ENCODE peak calls at places on chromosomes 16 and 17, in nine cellular contexts. One of them, this sample, is unnamed.

GRCh38 chr17:57861000-57861736 is 11.3 kb upstream of the MRPS23 start:
- DNase-seq in stimulated activated CD4-positive, alpha-beta T cell treated with anti-CD3 and anti-CD28 coated beads, Interleukin-1b, Interleukin-23, amount 100 ng/mL, for 1 hour: no peak
- DNase-seq in NCI-H345: no peak
- DNase-seq in stimulated activated CD8-positive, alpha-beta memory T cell treated with anti-CD3 and anti-CD28 coated beads, Interleukin-15, amount 100 ng/mL, for 4 hours: no peak
- DNase-seq in activated naive CD8-positive, alpha-beta T cell treated with anti-CD3 and anti-CD28 coated beads for 36 hours: peak; percentile 25
- DNase-seq in effector CD8-positive, alpha-beta T cell: no peak
- DNase-seq in activated T-cell treated with anti-CD3 and anti-CD28 coated beads for 4 hours: peak; percentile 11
- DNase-seq in CD8-positive, alpha-beta memory T cell: peak; percentile 14
- DNase-seq in Kasumi-1: peak; percentile 93
- DNase-seq in this sample: peak; percentile 97

GRCh38 chr17:71334041-71334781 is 786.6 kb upstream of the SOX9 start:
- DNase-seq in stimulated activated CD4-positive, alpha-beta T cell treated with anti-CD3 and anti-CD28 coated beads, Interleukin-1b, Interleukin-23, amount 100 ng/mL, for 1 hour: no peak
- DNase-seq in NCI-H345: no peak
- DNase-seq in stimulated activated CD8-positive, alpha-beta memory T cell treated with anti-CD3 and anti-CD28 coated beads, Interleukin-15, amount 100 ng/mL, for 4 hours: no peak
- DNase-seq in activated naive CD8-positive, alpha-beta T cell treated with anti-CD3 and anti-CD28 coated beads for 36 hours: no peak
- DNase-seq in effector CD8-positive, alpha-beta T cell: no peak
- DNase-seq in activated T-cell treated with anti-CD3 and anti-CD28 coated beads for 4 hours: no peak
- DNase-seq in CD8-positive, alpha-beta memory T cell: no peak
- DNase-seq in Kasumi-1: no peak
- DNase-seq in this sample: no peak

GRCh38 chr17:72219136-72219823 is 98.5 kb downstream of the SOX9 start:
- DNase-seq in stimulated activated CD4-positive, alpha-beta T cell treated with anti-CD3 and anti-CD28 coated beads, Interleukin-1b, Interleukin-23, amount 100 ng/mL, for 1 hour: no peak
- DNase-seq in NCI-H345: no peak
- DNase-seq in stimulated activated CD8-positive, alpha-beta memory T cell treated with anti-CD3 and anti-CD28 coated beads, Interleukin-15, amount 100 ng/mL, for 4 hours: no peak
- DNase-seq in activated naive CD8-positive, alpha-beta T cell treated with anti-CD3 and anti-CD28 coated beads for 36 hours: no peak
- DNase-seq in effector CD8-positive, alpha-beta T cell: no peak
- DNase-seq in activated T-cell treated with anti-CD3 and anti-CD28 coated beads for 4 hours: no peak
- DNase-seq in CD8-positive, alpha-beta memory T cell: no peak
- DNase-seq in Kasumi-1: no peak
- DNase-seq in this sample: no peak

GRCh38 chr16:9003322-9003721 is 39.6 kb upstream of the USP7 start:
- DNase-seq in stimulated activated CD4-positive, alpha-beta T cell treated with anti-CD3 and anti-CD28 coated beads, Interleukin-1b, Interleukin-23, amount 100 ng/mL, for 1 hour: no peak
- DNase-seq in NCI-H345: peak; percentile 70
- DNase-seq in stimulated activated CD8-positive, alpha-beta memory T cell treated with anti-CD3 and anti-CD28 coated beads, Interleukin-15, amount 100 ng/mL, for 4 hours: no peak
- DNase-seq in activated naive CD8-positive, alpha-beta T cell treated with anti-CD3 and anti-CD28 coated beads for 36 hours: no peak
- DNase-seq in effector CD8-positive, alpha-beta T cell: no peak
- DNase-seq in activated T-cell treated with anti-CD3 and anti-CD28 coated beads for 4 hours: no peak
- DNase-seq in CD8-positive, alpha-beta memory T cell: no peak
- DNase-seq in Kasumi-1: no peak
- DNase-seq in this sample: no peak

GRCh38 chr16:85246473-85246872 is 134.2 kb upstream of the CIBAR2 start:
- DNase-seq in stimulated activated CD4-positive, alpha-beta T cell treated with anti-CD3 and anti-CD28 coated beads, Interleukin-1b, Interleukin-23, amount 100 ng/mL, for 1 hour: no peak
- DNase-seq in NCI-H345: peak; percentile 17
- DNase-seq in stimulated activated CD8-positive, alpha-beta memory T cell treated with anti-CD3 and anti-CD28 coated beads, Interleukin-15, amount 100 ng/mL, for 4 hours: no peak
- DNase-seq in activated naive CD8-positive, alpha-beta T cell treated with anti-CD3 and anti-CD28 coated beads for 36 hours: no peak
- DNase-seq in effector CD8-positive, alpha-beta T cell: no peak
- DNase-seq in activated T-cell treated with anti-CD3 and anti-CD28 coated beads for 4 hours: no peak
- DNase-seq in CD8-positive, alpha-beta memory T cell: no peak
- DNase-seq in Kasumi-1: no peak
- DNase-seq in this sample: no peak

GRCh38 chr17:19411641-19412040 is 609 bp downstream of the RNF112 start:
- DNase-seq in stimulated activated CD4-positive, alpha-beta T cell treated with anti-CD3 and anti-CD28 coated beads, Interleukin-1b, Interleukin-23, amount 100 ng/mL, for 1 hour: no peak
- DNase-seq in NCI-H345: no peak
- DNase-seq in stimulated activated CD8-positive, alpha-beta memory T cell treated with anti-CD3 and anti-CD28 coated beads, Interleukin-15, amount 100 ng/mL, for 4 hours: no peak
- DNase-seq in activated naive CD8-positive, alpha-beta T cell treated with anti-CD3 and anti-CD28 coated beads for 36 hours: no peak
- DNase-seq in effector CD8-positive, alpha-beta T cell: no peak
- DNase-seq in activated T-cell treated with anti-CD3 and anti-CD28 coated beads for 4 hours: no peak
- DNase-seq in CD8-positive, alpha-beta memory T cell: no peak
- DNase-seq in Kasumi-1: no peak
- DNase-seq in this sample: no peak

GRCh38 chr17:61414141-61414935 is 14.7 kb downstream of the TBX2 start:
- DNase-seq in stimulated activated CD4-positive, alpha-beta T cell treated with anti-CD3 and anti-CD28 coated beads, Interleukin-1b, Interleukin-23, amount 100 ng/mL, for 1 hour: no peak
- DNase-seq in NCI-H345: no peak
- DNase-seq in stimulated activated CD8-positive, alpha-beta memory T cell treated with anti-CD3 and anti-CD28 coated beads, Interleukin-15, amount 100 ng/mL, for 4 hours: no peak
- DNase-seq in activated naive CD8-positive, alpha-beta T cell treated with anti-CD3 and anti-CD28 coated beads for 36 hours: no peak
- DNase-seq in effector CD8-positive, alpha-beta T cell: no peak
- DNase-seq in activated T-cell treated with anti-CD3 and anti-CD28 coated beads for 4 hours: no peak
- DNase-seq in CD8-positive, alpha-beta memory T cell: no peak
- DNase-seq in Kasumi-1: no peak
- DNase-seq in this sample: no peak

GRCh38 chr17:66493283-66494019 is 191.0 kb downstream of the PRKCA start:
- DNase-seq in stimulated activated CD4-positive, alpha-beta T cell treated with anti-CD3 and anti-CD28 coated beads, Interleukin-1b, Interleukin-23, amount 100 ng/mL, for 1 hour: no peak
- DNase-seq in NCI-H345: no peak
- DNase-seq in stimulated activated CD8-positive, alpha-beta memory T cell treated with anti-CD3 and anti-CD28 coated beads, Interleukin-15, amount 100 ng/mL, for 4 hours: no peak
- DNase-seq in activated naive CD8-positive, alpha-beta T cell treated with anti-CD3 and anti-CD28 coated beads for 36 hours: no peak
- DNase-seq in effector CD8-positive, alpha-beta T cell: no peak
- DNase-seq in activated T-cell treated with anti-CD3 and anti-CD28 coated beads for 4 hours: no peak
- DNase-seq in CD8-positive, alpha-beta memory T cell: no peak
- DNase-seq in Kasumi-1: peak; percentile 61
- DNase-seq in this sample: peak; percentile 93

GRCh38 chr17:59073972-59074371 is 32.7 kb downstream of the TRIM37 start:
- DNase-seq in stimulated activated CD4-positive, alpha-beta T cell treated with anti-CD3 and anti-CD28 coated beads, Interleukin-1b, Interleukin-23, amount 100 ng/mL, for 1 hour: no peak
- DNase-seq in NCI-H345: no peak
- DNase-seq in stimulated activated CD8-positive, alpha-beta memory T cell treated with anti-CD3 and anti-CD28 coated beads, Interleukin-15, amount 100 ng/mL, for 4 hours: no peak
- DNase-seq in activated naive CD8-positive, alpha-beta T cell treated with anti-CD3 and anti-CD28 coated beads for 36 hours: no peak
- DNase-seq in effector CD8-positive, alpha-beta T cell: no peak
- DNase-seq in activated T-cell treated with anti-CD3 and anti-CD28 coated beads for 4 hours: no peak
- DNase-seq in CD8-positive, alpha-beta memory T cell: no peak
- DNase-seq in Kasumi-1: no peak
- DNase-seq in this sample: no peak

GRCh38 chr17:20267459-20267842 is 199.9 kb downstream of the LGALS9B start:
- DNase-seq in stimulated activated CD4-positive, alpha-beta T cell treated with anti-CD3 and anti-CD28 coated beads, Interleukin-1b, Interleukin-23, amount 100 ng/mL, for 1 hour: peak; percentile 13
- DNase-seq in NCI-H345: no peak
- DNase-seq in stimulated activated CD8-positive, alpha-beta memory T cell treated with anti-CD3 and anti-CD28 coated beads, Interleukin-15, amount 100 ng/mL, for 4 hours: peak; percentile 8
- DNase-seq in activated naive CD8-positive, alpha-beta T cell treated with anti-CD3 and anti-CD28 coated beads for 36 hours: peak; percentile 35
- DNase-seq in effector CD8-positive, alpha-beta T cell: peak; percentile 38
- DNase-seq in activated T-cell treated with anti-CD3 and anti-CD28 coated beads for 4 hours: peak; percentile 24
- DNase-seq in CD8-positive, alpha-beta memory T cell: no peak
- DNase-seq in Kasumi-1: no peak
- DNase-seq in this sample: no peak

GRCh38 chr17:46759141-46759540 is 59.4 kb downstream of the WNT3 start:
- DNase-seq in stimulated activated CD4-positive, alpha-beta T cell treated with anti-CD3 and anti-CD28 coated beads, Interleukin-1b, Interleukin-23, amount 100 ng/mL, for 1 hour: no peak
- DNase-seq in NCI-H345: no peak
- DNase-seq in stimulated activated CD8-positive, alpha-beta memory T cell treated with anti-CD3 and anti-CD28 coated beads, Interleukin-15, amount 100 ng/mL, for 4 hours: no peak
- DNase-seq in activated naive CD8-positive, alpha-beta T cell treated with anti-CD3 and anti-CD28 coated beads for 36 hours: no peak
- DNase-seq in effector CD8-positive, alpha-beta T cell: no peak
- DNase-seq in activated T-cell treated with anti-CD3 and anti-CD28 coated beads for 4 hours: no peak
- DNase-seq in CD8-positive, alpha-beta memory T cell: no peak
- DNase-seq in Kasumi-1: no peak
- DNase-seq in this sample: no peak

GRCh38 chr16:84700518-84701277 is 898 bp downstream of the USP10 start:
- DNase-seq in stimulated activated CD4-positive, alpha-beta T cell treated with anti-CD3 and anti-CD28 coated beads, Interleukin-1b, Interleukin-23, amount 100 ng/mL, for 1 hour: no peak
- DNase-seq in NCI-H345: no peak
- DNase-seq in stimulated activated CD8-positive, alpha-beta memory T cell treated with anti-CD3 and anti-CD28 coated beads, Interleukin-15, amount 100 ng/mL, for 4 hours: no peak
- DNase-seq in activated naive CD8-positive, alpha-beta T cell treated with anti-CD3 and anti-CD28 coated beads for 36 hours: peak; percentile 41
- DNase-seq in effector CD8-positive, alpha-beta T cell: no peak
- DNase-seq in activated T-cell treated with anti-CD3 and anti-CD28 coated beads for 4 hours: peak; percentile 23
- DNase-seq in CD8-positive, alpha-beta memory T cell: no peak
- DNase-seq in Kasumi-1: peak; percentile 19
- DNase-seq in this sample: no peak

GRCh38 chr16:88999457-89000206 is 22.6 kb upstream of the CBFA2T3 start:
- DNase-seq in stimulated activated CD4-positive, alpha-beta T cell treated with anti-CD3 and anti-CD28 coated beads, Interleukin-1b, Interleukin-23, amount 100 ng/mL, for 1 hour: no peak
- DNase-seq in NCI-H345: no peak
- DNase-seq in stimulated activated CD8-positive, alpha-beta memory T cell treated with anti-CD3 and anti-CD28 coated beads, Interleukin-15, amount 100 ng/mL, for 4 hours: no peak
- DNase-seq in activated naive CD8-positive, alpha-beta T cell treated with anti-CD3 and anti-CD28 coated beads for 36 hours: peak; percentile 58
- DNase-seq in effector CD8-positive, alpha-beta T cell: no peak
- DNase-seq in activated T-cell treated with anti-CD3 and anti-CD28 coated beads for 4 hours: no peak
- DNase-seq in CD8-positive, alpha-beta memory T cell: no peak
- DNase-seq in Kasumi-1: no peak
- DNase-seq in this sample: no peak

GRCh38 chr17:82277851-82278250 is 4.4 kb upstream of the CSNK1D start:
- DNase-seq in stimulated activated CD4-positive, alpha-beta T cell treated with anti-CD3 and anti-CD28 coated beads, Interleukin-1b, Interleukin-23, amount 100 ng/mL, for 1 hour: no peak
- DNase-seq in NCI-H345: no peak
- DNase-seq in stimulated activated CD8-positive, alpha-beta memory T cell treated with anti-CD3 and anti-CD28 coated beads, Interleukin-15, amount 100 ng/mL, for 4 hours: no peak
- DNase-seq in activated naive CD8-positive, alpha-beta T cell treated with anti-CD3 and anti-CD28 coated beads for 36 hours: no peak
- DNase-seq in effector CD8-positive, alpha-beta T cell: no peak
- DNase-seq in activated T-cell treated with anti-CD3 and anti-CD28 coated beads for 4 hours: no peak
- DNase-seq in CD8-positive, alpha-beta memory T cell: no peak
- DNase-seq in Kasumi-1: no peak
- DNase-seq in this sample: no peak

GRCh38 chr16:58584831-58585505 is 44.7 kb downstream of the CNOT1 start:
- DNase-seq in stimulated activated CD4-positive, alpha-beta T cell treated with anti-CD3 and anti-CD28 coated beads, Interleukin-1b, Interleukin-23, amount 100 ng/mL, for 1 hour: no peak
- DNase-seq in NCI-H345: no peak
- DNase-seq in stimulated activated CD8-positive, alpha-beta memory T cell treated with anti-CD3 and anti-CD28 coated beads, Interleukin-15, amount 100 ng/mL, for 4 hours: no peak
- DNase-seq in activated naive CD8-positive, alpha-beta T cell treated with anti-CD3 and anti-CD28 coated beads for 36 hours: no peak
- DNase-seq in effector CD8-positive, alpha-beta T cell: no peak
- DNase-seq in activated T-cell treated with anti-CD3 and anti-CD28 coated beads for 4 hours: no peak
- DNase-seq in CD8-positive, alpha-beta memory T cell: no peak
- DNase-seq in Kasumi-1: no peak
- DNase-seq in this sample: no peak

GRCh38 chr16:88459366-88460055 is 6.4 kb downstream of the ZFPM1 start:
- DNase-seq in stimulated activated CD4-positive, alpha-beta T cell treated with anti-CD3 and anti-CD28 coated beads, Interleukin-1b, Interleukin-23, amount 100 ng/mL, for 1 hour: no peak
- DNase-seq in NCI-H345: no peak
- DNase-seq in stimulated activated CD8-positive, alpha-beta memory T cell treated with anti-CD3 and anti-CD28 coated beads, Interleukin-15, amount 100 ng/mL, for 4 hours: no peak
- DNase-seq in activated naive CD8-positive, alpha-beta T cell treated with anti-CD3 and anti-CD28 coated beads for 36 hours: no peak
- DNase-seq in effector CD8-positive, alpha-beta T cell: no peak
- DNase-seq in activated T-cell treated with anti-CD3 and anti-CD28 coated beads for 4 hours: no peak
- DNase-seq in CD8-positive, alpha-beta memory T cell: no peak
- DNase-seq in Kasumi-1: no peak
- DNase-seq in this sample: no peak

GRCh38 chr16:2973605-2974318 is 4.6 kb downstream of the PAQR4 start:
- DNase-seq in stimulated activated CD4-positive, alpha-beta T cell treated with anti-CD3 and anti-CD28 coated beads, Interleukin-1b, Interleukin-23, amount 100 ng/mL, for 1 hour: no peak
- DNase-seq in NCI-H345: no peak
- DNase-seq in stimulated activated CD8-positive, alpha-beta memory T cell treated with anti-CD3 and anti-CD28 coated beads, Interleukin-15, amount 100 ng/mL, for 4 hours: no peak
- DNase-seq in activated naive CD8-positive, alpha-beta T cell treated with anti-CD3 and anti-CD28 coated beads for 36 hours: no peak
- DNase-seq in effector CD8-positive, alpha-beta T cell: no peak
- DNase-seq in activated T-cell treated with anti-CD3 and anti-CD28 coated beads for 4 hours: no peak
- DNase-seq in CD8-positive, alpha-beta memory T cell: no peak
- DNase-seq in Kasumi-1: no peak
- DNase-seq in this sample: no peak

GRCh38 chr16:16100631-16101030 is 122.7 kb downstream of the ABCC6 start:
- DNase-seq in stimulated activated CD4-positive, alpha-beta T cell treated with anti-CD3 and anti-CD28 coated beads, Interleukin-1b, Interleukin-23, amount 100 ng/mL, for 1 hour: no peak
- DNase-seq in NCI-H345: no peak
- DNase-seq in stimulated activated CD8-positive, alpha-beta memory T cell treated with anti-CD3 and anti-CD28 coated beads, Interleukin-15, amount 100 ng/mL, for 4 hours: no peak
- DNase-seq in activated naive CD8-positive, alpha-beta T cell treated with anti-CD3 and anti-CD28 coated beads for 36 hours: no peak
- DNase-seq in effector CD8-positive, alpha-beta T cell: no peak
- DNase-seq in activated T-cell treated with anti-CD3 and anti-CD28 coated beads for 4 hours: no peak
- DNase-seq in CD8-positive, alpha-beta memory T cell: no peak
- DNase-seq in Kasumi-1: no peak
- DNase-seq in this sample: no peak

This sample was measured in AML-193.